ENCODE peak calls at places on chromosome 2, in ten cellular contexts. One of them, this sample, is unnamed.
A peak's percentile ranks its signal among the peaks of the same experiment; 100 is the strongest.

GRCh38 chr2:20465716-20466391 is 19.0 kb downstream of the RHOB start:
- DNase-seq in gastrocnemius medialis: no peak
- DNase-seq in dorsolateral prefrontal cortex: no peak
- DNase-seq in GM10248: no peak
- DNase-seq in AG09309: no peak
- DNase-seq in astrocyte of the spinal cord: no peak
- DNase-seq in adrenal gland: no peak
- DNase-seq in hepatocyte: no peak
- DNase-seq in kidney: no peak
- DNase-seq in OCI-LY7: no peak
- DNase-seq in this sample: no peak

GRCh38 chr2:42450136-42450535 is 43.6 kb downstream of the KCNG3 start:
- DNase-seq in gastrocnemius medialis: no peak
- DNase-seq in dorsolateral prefrontal cortex: no peak
- DNase-seq in GM10248: no peak
- DNase-seq in AG09309: no peak
- DNase-seq in astrocyte of the spinal cord: no peak
- DNase-seq in adrenal gland: peak; percentile 3
- DNase-seq in hepatocyte: no peak
- DNase-seq in kidney: no peak
- DNase-seq in OCI-LY7: no peak
- DNase-seq in this sample: no peak

GRCh38 chr2:102801098-102801718 is 39.4 kb downstream of the TMEM182 start:
- DNase-seq in gastrocnemius medialis: no peak
- DNase-seq in dorsolateral prefrontal cortex: no peak
- DNase-seq in GM10248: no peak
- DNase-seq in AG09309: no peak
- DNase-seq in astrocyte of the spinal cord: peak; percentile 16
- DNase-seq in adrenal gland: peak; percentile 1
- DNase-seq in hepatocyte: no peak
- DNase-seq in kidney: no peak
- DNase-seq in OCI-LY7: peak; percentile 46
- DNase-seq in this sample: peak; percentile 3

GRCh38 chr2:241038374-241039180 is 40.2 kb downstream of the SNED1 start:
- DNase-seq in gastrocnemius medialis: no peak
- DNase-seq in dorsolateral prefrontal cortex: no peak
- DNase-seq in GM10248: no peak
- DNase-seq in AG09309: no peak
- DNase-seq in astrocyte of the spinal cord: no peak
- DNase-seq in adrenal gland: no peak
- DNase-seq in hepatocyte: no peak
- DNase-seq in kidney: peak; percentile 63
- DNase-seq in OCI-LY7: no peak
- DNase-seq in this sample: no peak

GRCh38 chr2:205682239-205683021 is at the start of gene NRP2:
- DNase-seq in gastrocnemius medialis: peak; percentile 58
- DNase-seq in dorsolateral prefrontal cortex: no peak
- DNase-seq in GM10248: peak; percentile 57
- DNase-seq in AG09309: no peak
- DNase-seq in astrocyte of the spinal cord: peak; percentile 94
- DNase-seq in adrenal gland: peak; percentile 92
- DNase-seq in hepatocyte: peak; percentile 93
- DNase-seq in kidney: peak; percentile 94
- DNase-seq in OCI-LY7: peak; percentile 77
- DNase-seq in this sample: peak; percentile 70

GRCh38 chr2:120520929-120521912 is 175.3 kb downstream of the INHBB start:
- DNase-seq in gastrocnemius medialis: no peak
- DNase-seq in dorsolateral prefrontal cortex: no peak
- DNase-seq in GM10248: peak; percentile 41
- DNase-seq in AG09309: no peak
- DNase-seq in astrocyte of the spinal cord: peak; percentile 15
- DNase-seq in adrenal gland: peak; percentile 62
- DNase-seq in hepatocyte: no peak
- DNase-seq in kidney: peak; percentile 41
- DNase-seq in OCI-LY7: peak; percentile 34
- DNase-seq in this sample: peak; percentile 56

GRCh38 chr2:170122883-170123547 is 54.9 kb upstream of the MYO3B start:
- DNase-seq in gastrocnemius medialis: no peak
- DNase-seq in dorsolateral prefrontal cortex: no peak
- DNase-seq in GM10248: no peak
- DNase-seq in AG09309: no peak
- DNase-seq in astrocyte of the spinal cord: peak; percentile 49
- DNase-seq in adrenal gland: no peak
- DNase-seq in hepatocyte: no peak
- DNase-seq in kidney: no peak
- DNase-seq in OCI-LY7: no peak
- DNase-seq in this sample: no peak

GRCh38 chr2:211089127-211089526 is 532.7 kb downstream of the CPS1 start:
- DNase-seq in gastrocnemius medialis: no peak
- DNase-seq in dorsolateral prefrontal cortex: no peak
- DNase-seq in GM10248: no peak
- DNase-seq in AG09309: no peak
- DNase-seq in astrocyte of the spinal cord: no peak
- DNase-seq in adrenal gland: no peak
- DNase-seq in hepatocyte: no peak
- DNase-seq in kidney: no peak
- DNase-seq in OCI-LY7: no peak
- DNase-seq in this sample: no peak

GRCh38 chr2:199594443-199594842 is 136.7 kb upstream of the SATB2 start:
- DNase-seq in gastrocnemius medialis: no peak
- DNase-seq in dorsolateral prefrontal cortex: no peak
- DNase-seq in GM10248: no peak
- DNase-seq in AG09309: no peak
- DNase-seq in astrocyte of the spinal cord: no peak
- DNase-seq in adrenal gland: no peak
- DNase-seq in hepatocyte: no peak
- DNase-seq in kidney: no peak
- DNase-seq in OCI-LY7: no peak
- DNase-seq in this sample: no peak

GRCh38 chr2:30351941-30352340 is 95.1 kb upstream of the LCLAT1 start:
- DNase-seq in gastrocnemius medialis: no peak
- DNase-seq in dorsolateral prefrontal cortex: no peak
- DNase-seq in GM10248: no peak
- DNase-seq in AG09309: no peak
- DNase-seq in astrocyte of the spinal cord: no peak
- DNase-seq in adrenal gland: no peak
- DNase-seq in hepatocyte: no peak
- DNase-seq in kidney: no peak
- DNase-seq in OCI-LY7: no peak
- DNase-seq in this sample: no peak

GRCh38 chr2:18910843-18911242 is 321.5 kb upstream of the NT5C1B start:
- DNase-seq in gastrocnemius medialis: no peak
- DNase-seq in dorsolateral prefrontal cortex: no peak
- DNase-seq in GM10248: no peak
- DNase-seq in AG09309: peak; percentile 84
- DNase-seq in astrocyte of the spinal cord: peak; percentile 72
- DNase-seq in adrenal gland: no peak
- DNase-seq in hepatocyte: no peak
- DNase-seq in kidney: no peak
- DNase-seq in OCI-LY7: no peak
- DNase-seq in this sample: no peak

GRCh38 chr2:10287766-10288165 is 14.9 kb upstream of the HPCAL1 start:
- DNase-seq in gastrocnemius medialis: no peak
- DNase-seq in dorsolateral prefrontal cortex: no peak
- DNase-seq in GM10248: no peak
- DNase-seq in AG09309: no peak
- DNase-seq in astrocyte of the spinal cord: no peak
- DNase-seq in adrenal gland: no peak
- DNase-seq in hepatocyte: no peak
- DNase-seq in kidney: no peak
- DNase-seq in OCI-LY7: no peak
- DNase-seq in this sample: no peak
- TF ChIP-seq CTCF in gastrocnemius medialis: no peak
- TF ChIP-seq CTCF in dorsolateral prefrontal cortex: no peak
- TF ChIP-seq CTCF in GM10248: no peak
- TF ChIP-seq CTCF in AG09309: no peak
- TF ChIP-seq CTCF in astrocyte of the spinal cord: no peak
- TF ChIP-seq CTCF in adrenal gland: no peak
- TF ChIP-seq CTCF in hepatocyte: no peak
- TF ChIP-seq CTCF in kidney: no peak
- TF ChIP-seq CTCF in OCI-LY7: no peak
- TF ChIP-seq CTCF in this sample: no peak

GRCh38 chr2:85769236-85769986 is 15.6 kb downstream of the ATOH8 start:
- DNase-seq in gastrocnemius medialis: no peak
- DNase-seq in dorsolateral prefrontal cortex: no peak
- DNase-seq in GM10248: no peak
- DNase-seq in AG09309: no peak
- DNase-seq in astrocyte of the spinal cord: no peak
- DNase-seq in adrenal gland: no peak
- DNase-seq in hepatocyte: no peak
- DNase-seq in kidney: no peak
- DNase-seq in OCI-LY7: peak; percentile 19
- DNase-seq in this sample: peak; percentile 20
- TF ChIP-seq CTCF in gastrocnemius medialis: peak; percentile 5
- TF ChIP-seq CTCF in dorsolateral prefrontal cortex: peak; percentile 17
- TF ChIP-seq CTCF in GM10248: no peak
- TF ChIP-seq CTCF in AG09309: peak; percentile 27
- TF ChIP-seq CTCF in astrocyte of the spinal cord: peak; percentile 49
- TF ChIP-seq CTCF in adrenal gland: no peak
- TF ChIP-seq CTCF in hepatocyte: peak; percentile 14
- TF ChIP-seq CTCF in kidney: no peak
- TF ChIP-seq CTCF in OCI-LY7: peak; percentile 56
- TF ChIP-seq CTCF in this sample: no peak

GRCh38 chr2:46771309-46771708 is 144.3 kb downstream of the MCFD2 start:
- DNase-seq in gastrocnemius medialis: no peak
- DNase-seq in dorsolateral prefrontal cortex: no peak
- DNase-seq in GM10248: no peak
- DNase-seq in AG09309: no peak
- DNase-seq in astrocyte of the spinal cord: no peak
- DNase-seq in adrenal gland: no peak
- DNase-seq in hepatocyte: no peak
- DNase-seq in kidney: no peak
- DNase-seq in OCI-LY7: no peak
- DNase-seq in this sample: no peak

GRCh38 chr2:46770622-46771021 is 145.0 kb downstream of the MCFD2 start:
- DNase-seq in gastrocnemius medialis: no peak
- DNase-seq in dorsolateral prefrontal cortex: no peak
- DNase-seq in GM10248: no peak
- DNase-seq in AG09309: peak; percentile 65
- DNase-seq in astrocyte of the spinal cord: peak; percentile 68
- DNase-seq in adrenal gland: no peak
- DNase-seq in hepatocyte: peak; percentile 60
- DNase-seq in kidney: no peak
- DNase-seq in OCI-LY7: no peak
- DNase-seq in this sample: no peak

GRCh38 chr2:46772500-46772899 is 143.1 kb downstream of the MCFD2 start:
- DNase-seq in gastrocnemius medialis: no peak
- DNase-seq in dorsolateral prefrontal cortex: no peak
- DNase-seq in GM10248: no peak
- DNase-seq in AG09309: no peak
- DNase-seq in astrocyte of the spinal cord: no peak
- DNase-seq in adrenal gland: no peak
- DNase-seq in hepatocyte: no peak
- DNase-seq in kidney: no peak
- DNase-seq in OCI-LY7: no peak
- DNase-seq in this sample: no peak

GRCh38 chr2:46767706-46768105 is 147.9 kb downstream of the MCFD2 start:
- DNase-seq in gastrocnemius medialis: no peak
- DNase-seq in dorsolateral prefrontal cortex: no peak
- DNase-seq in GM10248: no peak
- DNase-seq in AG09309: no peak
- DNase-seq in astrocyte of the spinal cord: no peak
- DNase-seq in adrenal gland: no peak
- DNase-seq in hepatocyte: no peak
- DNase-seq in kidney: no peak
- DNase-seq in OCI-LY7: no peak
- DNase-seq in this sample: no peak

GRCh38 chr2:46769809-46770208 is 145.8 kb downstream of the MCFD2 start:
- DNase-seq in gastrocnemius medialis: no peak
- DNase-seq in dorsolateral prefrontal cortex: no peak
- DNase-seq in GM10248: no peak
- DNase-seq in AG09309: no peak
- DNase-seq in astrocyte of the spinal cord: no peak
- DNase-seq in adrenal gland: no peak
- DNase-seq in hepatocyte: no peak
- DNase-seq in kidney: no peak
- DNase-seq in OCI-LY7: peak; percentile 10
- DNase-seq in this sample: no peak
- TF ChIP-seq CTCF in gastrocnemius medialis: no peak
- TF ChIP-seq CTCF in dorsolateral prefrontal cortex: no peak
- TF ChIP-seq CTCF in GM10248: no peak
- TF ChIP-seq CTCF in AG09309: no peak
- TF ChIP-seq CTCF in astrocyte of the spinal cord: no peak
- TF ChIP-seq CTCF in adrenal gland: no peak
- TF ChIP-seq CTCF in hepatocyte: peak; percentile 9
- TF ChIP-seq CTCF in kidney: no peak
- TF ChIP-seq CTCF in OCI-LY7: peak; percentile 58
- TF ChIP-seq CTCF in this sample: no peak

GRCh38 chr2:46187112-46187618 is 110.0 kb upstream of the EPAS1 start:
- DNase-seq in gastrocnemius medialis: peak; percentile 19
- DNase-seq in dorsolateral prefrontal cortex: peak; percentile 65
- DNase-seq in GM10248: peak; percentile 77
- DNase-seq in AG09309: peak; percentile 96
- DNase-seq in astrocyte of the spinal cord: peak; percentile 51
- DNase-seq in adrenal gland: no peak
- DNase-seq in hepatocyte: no peak
- DNase-seq in kidney: no peak
- DNase-seq in OCI-LY7: no peak
- DNase-seq in this sample: peak; percentile 52

GRCh38 chr2:46183426-46183825 is 113.8 kb upstream of the EPAS1 start:
- DNase-seq in gastrocnemius medialis: no peak
- DNase-seq in dorsolateral prefrontal cortex: no peak
- DNase-seq in GM10248: no peak
- DNase-seq in AG09309: no peak
- DNase-seq in astrocyte of the spinal cord: no peak
- DNase-seq in adrenal gland: no peak
- DNase-seq in hepatocyte: no peak
- DNase-seq in kidney: no peak
- DNase-seq in OCI-LY7: no peak
- DNase-seq in this sample: no peak

GRCh38 chr2:46188041-46188715 is 109.0 kb upstream of the EPAS1 start:
- DNase-seq in gastrocnemius medialis: no peak
- DNase-seq in dorsolateral prefrontal cortex: peak; percentile 85
- DNase-seq in GM10248: no peak
- DNase-seq in AG09309: no peak
- DNase-seq in astrocyte of the spinal cord: no peak
- DNase-seq in adrenal gland: no peak
- DNase-seq in hepatocyte: no peak
- DNase-seq in kidney: no peak
- DNase-seq in OCI-LY7: no peak
- DNase-seq in this sample: no peak

GRCh38 chr2:46181789-46182530 is 115.2 kb upstream of the EPAS1 start:
- DNase-seq in gastrocnemius medialis: no peak
- DNase-seq in dorsolateral prefrontal cortex: no peak
- DNase-seq in GM10248: no peak
- DNase-seq in AG09309: no peak
- DNase-seq in astrocyte of the spinal cord: no peak
- DNase-seq in adrenal gland: no peak
- DNase-seq in hepatocyte: no peak
- DNase-seq in kidney: no peak
- DNase-seq in OCI-LY7: no peak
- DNase-seq in this sample: no peak

GRCh38 chr2:46184794-46185583 is 112.2 kb upstream of the EPAS1 start:
- DNase-seq in gastrocnemius medialis: no peak
- DNase-seq in dorsolateral prefrontal cortex: no peak
- DNase-seq in GM10248: no peak
- DNase-seq in AG09309: no peak
- DNase-seq in astrocyte of the spinal cord: no peak
- DNase-seq in adrenal gland: no peak
- DNase-seq in hepatocyte: no peak
- DNase-seq in kidney: no peak
- DNase-seq in OCI-LY7: no peak
- DNase-seq in this sample: no peak
- TF ChIP-seq CTCF in gastrocnemius medialis: no peak
- TF ChIP-seq CTCF in dorsolateral prefrontal cortex: no peak
- TF ChIP-seq CTCF in GM10248: peak; percentile 3
- TF ChIP-seq CTCF in AG09309: no peak
- TF ChIP-seq CTCF in astrocyte of the spinal cord: peak; percentile 14
- TF ChIP-seq CTCF in adrenal gland: no peak
- TF ChIP-seq CTCF in hepatocyte: no peak
- TF ChIP-seq CTCF in kidney: no peak
- TF ChIP-seq CTCF in OCI-LY7: no peak
- TF ChIP-seq CTCF in this sample: no peak